ENCODE peak calls at places on chromosomes 6 and 20, in ten cellular contexts. M is uterus, C is tibial nerve, W is sigmoid colon, K is adrenal gland, E is HCT116, Y is spleen, X is IMR-90, J is GM12878, F is ovary. P is an unnamed sample.

GRCh38 chr6:7540595-7540994 is 876 bp upstream of the DSP start:
- DNase-seq in M (no peak), C (no peak), W (no peak), K (no peak), E (no peak), Y (no peak), X (no peak), J (no peak), F (no peak), P (no peak)

GRCh38 chr20:20391766-20392165 is 23.9 kb downstream of the INSM1 start:
- DNase-seq in M (no peak), C (no peak), W (no peak), K (no peak), E (no peak), Y (no peak), X (no peak), J (no peak), F (no peak), P (no peak)

GRCh38 chr6:113560908-113561307 is 296.2 kb upstream of the MARCKS start:
- DNase-seq in M (no peak), C (no peak), W (no peak), K (no peak), E (peak), Y (no peak), X (peak), J (no peak), F (no peak), P (no peak)

GRCh38 chr6:107488875-107489635 is 862 bp upstream of the SOBP start:
- DNase-seq in M (peak), C (peak), W (peak), K (peak), E (no peak), Y (peak), X (peak), J (no peak), F (peak), P (peak)

GRCh38 chr6:9502991-9503761 is 911.7 kb downstream of the TFAP2A start:
- DNase-seq in M (no peak), C (no peak), W (no peak), K (no peak), E (no peak), Y (no peak), X (peak), J (no peak), F (no peak), P (no peak)

GRCh38 chr20:48186447-48186846 is 401.2 kb upstream of the SULF2 start:
- DNase-seq in M (no peak), C (no peak), W (no peak), K (no peak), E (no peak), Y (no peak), X (peak), J (no peak), F (no peak), P (no peak)

GRCh38 chr6:142885182-142885867 is 59.7 kb downstream of the HIVEP2 start:
- DNase-seq in M (peak), C (no peak), W (no peak), K (peak), E (peak), Y (no peak), X (peak), J (peak), F (peak), P (no peak)

GRCh38 chr20:38604873-38605303 is 3.3 kb downstream of the ARHGAP40 start:
- DNase-seq in M (no peak), C (no peak), W (no peak), K (no peak), E (no peak), Y (no peak), X (peak), J (no peak), F (no peak), P (no peak)

GRCh38 chr6:1110164-1110563 is 201.7 kb upstream of the FOXQ1 start:
- DNase-seq in M (no peak), C (no peak), W (no peak), K (no peak), E (peak), Y (no peak), X (no peak), J (no peak), F (no peak), P (no peak)

GRCh38 chr6:156899532-156899931 is 122.4 kb downstream of the ARID1B start:
- DNase-seq in M (no peak), C (no peak), W (no peak), K (no peak), E (no peak), Y (no peak), X (no peak), J (no peak), F (no peak), P (no peak)

GRCh38 chr6:134647861-134648260 is 302.0 kb downstream of the ALDH8A1 start:
- DNase-seq in M (no peak), C (no peak), W (no peak), K (no peak), E (no peak), Y (no peak), X (peak), J (no peak), F (no peak), P (no peak)

GRCh38 chr6:162058281-162058875 is 669.2 kb downstream of the PRKN start:
- DNase-seq in M (no peak), C (no peak), W (no peak), K (no peak), E (peak), Y (no peak), X (no peak), J (no peak), F (no peak), P (no peak)

GRCh38 chr6:101626264-101626663 is 232.8 kb downstream of the GRIK2 start:
- DNase-seq in M (no peak), C (no peak), W (no peak), K (no peak), E (no peak), Y (peak), X (no peak), J (no peak), F (no peak), P (no peak)

GRCh38 chr6:87887266-87887665 is 160.4 kb upstream of the SPACA1 start:
- DNase-seq in M (no peak), C (no peak), W (no peak), K (no peak), E (no peak), Y (no peak), X (no peak), J (no peak), F (no peak), P (no peak)

GRCh38 chr6:7282097-7282906 is 30.7 kb downstream of the SSR1 start:
- DNase-seq in M (no peak), C (no peak), W (no peak), K (no peak), E (no peak), Y (no peak), X (no peak), J (no peak), F (no peak), P (no peak)

GRCh38 chr6:24385536-24386269 is 17.0 kb upstream of the MRS2 start:
- DNase-seq in M (no peak), C (no peak), W (no peak), K (no peak), E (no peak), Y (no peak), X (no peak), J (no peak), F (no peak), P (no peak)

GRCh38 chr6:116200619-116201249 is 53.1 kb downstream of the TSPYL4 start:
- DNase-seq in M (no peak), C (no peak), W (no peak), K (no peak), E (no peak), Y (no peak), X (peak), J (no peak), F (no peak), P (no peak)

GRCh38 chr6:83613378-83613777 is 95.5 kb downstream of the SNAP91 start:
- DNase-seq in M (no peak), C (no peak), W (no peak), K (no peak), E (no peak), Y (no peak), X (no peak), J (no peak), F (no peak), P (no peak)

GRCh38 chr20:10322073-10323012 is 103.7 kb downstream of the SNAP25 start:
- DNase-seq in M (no peak), C (no peak), W (no peak), K (no peak), E (no peak), Y (no peak), X (no peak), J (no peak), F (no peak), P (no peak)

GRCh38 chr6:166351715-166352285 is 9.5 kb upstream of the SFT2D1 start:
- DNase-seq in M (no peak), C (no peak), W (no peak), K (no peak), E (no peak), Y (no peak), X (no peak), J (peak), F (no peak), P (no peak)

GRCh38 chr6:131914967-131915751 is 36.0 kb downstream of the CCN2 start:
- DNase-seq in M (peak), C (peak), W (peak), K (peak), E (peak), Y (no peak), X (peak), J (peak), F (peak), P (peak)

GRCh38 chr6:32058511-32058963 is 20.3 kb downstream of the CYP21A2 start:
- DNase-seq in M (no peak), C (no peak), W (no peak), K (no peak), E (no peak), Y (no peak), X (no peak), J (no peak), F (no peak), P (no peak)

GRCh38 chr20:52049001-52049731 is 142.4 kb downstream of the ZFP64 start:
- DNase-seq in M (no peak), C (no peak), W (no peak), K (no peak), E (no peak), Y (no peak), X (peak), J (no peak), F (no peak), P (no peak)

GRCh38 chr20:20820104-20820503 is 107.7 kb upstream of the RALGAPA2 start:
- DNase-seq in M (no peak), C (no peak), W (no peak), K (peak), E (peak), Y (no peak), X (no peak), J (no peak), F (no peak), P (no peak)

GRCh38 chr6:113762611-113763010 is 94.5 kb upstream of the MARCKS start:
- DNase-seq in M (no peak), C (no peak), W (no peak), K (no peak), E (no peak), Y (no peak), X (no peak), J (no peak), F (no peak), P (no peak)

GRCh38 chr6:5968817-5969726 is 37.7 kb downstream of the NRN1 start:
- DNase-seq in M (peak), C (no peak), W (no peak), K (peak), E (peak), Y (no peak), X (no peak), J (no peak), F (no peak), P (no peak)

GRCh38 chr6:169253745-169254238 is at the start of gene THBS2:
- DNase-seq in M (peak), C (no peak), W (peak), K (no peak), E (no peak), Y (no peak), X (peak), J (no peak), F (peak), P (no peak)

GRCh38 chr20:49259284-49259683 is 18.6 kb downstream of the ZNFX1 start:
- DNase-seq in M (no peak), C (no peak), W (no peak), K (no peak), E (no peak), Y (no peak), X (no peak), J (no peak), F (no peak), P (no peak)

GRCh38 chr20:47071646-47072185 is 177.1 kb downstream of the EYA2 start:
- DNase-seq in M (no peak), C (no peak), W (no peak), K (no peak), E (no peak), Y (no peak), X (no peak), J (no peak), F (no peak), P (no peak)

GRCh38 chr6:157034433-157035230 is 257.5 kb downstream of the ARID1B start:
- DNase-seq in M (no peak), C (no peak), W (no peak), K (no peak), E (peak), Y (no peak), X (peak), J (no peak), F (no peak), P (peak)

GRCh38 chr20:60206259-60206658 is 248.0 kb downstream of the CDH26 start:
- DNase-seq in M (no peak), C (no peak), W (no peak), K (no peak), E (peak), Y (no peak), X (peak), J (no peak), F (no peak), P (peak)

GRCh38 chr20:906703-907102 is 9.4 kb downstream of the ANGPT4 start:
- DNase-seq in M (no peak), C (peak), W (no peak), K (no peak), E (no peak), Y (peak), X (no peak), J (no peak), F (no peak), P (no peak)

GRCh38 chr6:165031491-165031890 is 277.9 kb downstream of the C6orf118 start:
- DNase-seq in M (no peak), C (no peak), W (no peak), K (no peak), E (no peak), Y (no peak), X (no peak), J (no peak), F (no peak), P (no peak)

DNA sequence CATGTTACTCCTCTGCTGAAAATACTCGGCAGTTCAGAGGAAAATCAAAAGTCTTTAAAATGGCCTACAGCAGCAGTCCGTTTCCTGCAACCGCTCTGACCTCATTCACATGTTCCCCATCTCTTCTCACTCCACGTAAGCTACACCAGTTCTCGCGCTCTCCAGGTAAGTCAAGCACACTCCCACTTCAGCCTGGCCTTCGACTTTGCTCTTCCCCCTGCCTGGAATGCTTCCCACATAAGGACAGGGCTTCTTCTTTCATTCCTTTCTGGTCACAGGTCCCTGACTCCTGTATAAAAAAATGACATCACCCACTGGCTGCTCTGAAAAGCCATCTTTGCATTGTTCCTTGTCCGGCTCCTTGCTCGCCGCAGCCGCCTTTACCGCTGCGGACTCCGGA is 42.7 kb downstream of the MGME1 start:
- DNase-seq in M (no peak), C (no peak), W (no peak), K (no peak), E (no peak), Y (no peak), X (no peak), J (no peak), F (no peak), P (no peak)
- TF ChIP-seq POLR2A in M (no peak), C (no peak), W (no peak), K (no peak), E (no peak), Y (no peak), X (no peak), J (no peak), F (no peak), P (no peak)

GRCh38 chr6:30231067-30231466 is 17.9 kb upstream of the TRIM26 start:
- DNase-seq in M (no peak), C (no peak), W (no peak), K (no peak), E (no peak), Y (no peak), X (no peak), J (no peak), F (no peak), P (no peak)

GRCh38 chr6:30223339-30223738 is 10.1 kb upstream of the TRIM26 start:
- DNase-seq in M (no peak), C (no peak), W (no peak), K (no peak), E (no peak), Y (no peak), X (no peak), J (no peak), F (no peak), P (no peak)

GRCh38 chr6:30227242-30227722 is 14.1 kb upstream of the TRIM26 start:
- DNase-seq in M (no peak), C (no peak), W (no peak), K (no peak), E (no peak), Y (no peak), X (no peak), J (no peak), F (no peak), P (no peak)

DNA sequence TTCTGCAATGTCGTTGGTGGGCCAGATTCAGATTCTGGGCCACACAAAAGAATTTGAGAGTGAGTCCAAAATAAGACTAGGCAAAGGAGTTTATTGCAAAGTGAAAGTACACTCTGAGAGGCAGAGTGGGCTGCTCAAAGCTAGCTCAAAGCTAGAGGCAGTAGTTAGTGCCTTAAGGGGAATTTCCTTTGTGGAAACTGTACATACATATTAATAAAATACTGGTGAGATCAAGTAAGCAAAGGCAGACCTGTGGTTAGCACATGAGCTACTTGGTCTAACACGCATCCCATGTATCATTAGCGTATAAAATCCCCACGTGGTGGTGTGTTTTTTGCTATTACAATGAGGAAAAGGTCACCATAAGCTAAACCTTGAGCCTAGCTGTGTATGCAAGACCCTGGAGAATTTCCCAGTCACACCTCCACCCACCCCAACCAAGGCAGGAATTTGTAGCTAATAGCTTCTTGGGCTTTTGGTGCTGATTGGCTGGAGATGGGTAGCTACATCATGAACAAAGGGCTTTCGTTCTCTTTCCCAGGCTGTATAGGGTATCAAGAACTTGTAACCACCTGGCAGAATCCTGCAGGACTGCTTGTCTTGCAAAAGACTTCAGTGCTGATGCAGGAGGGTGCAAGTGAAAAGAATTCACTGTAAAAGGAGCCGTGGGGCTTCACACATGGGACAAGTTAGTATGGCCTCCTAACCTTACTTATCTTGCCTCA is 14.7 kb upstream of the TRIM26 start:
- DNase-seq in M (no peak), C (no peak), W (no peak), K (no peak), E (no peak), Y (no peak), X (no peak), J (peak), F (no peak), P (no peak)
- TF ChIP-seq POLR2A in M (no peak), C (no peak), W (no peak), K (no peak), E (no peak), Y (no peak), X (no peak), J (no peak), F (no peak), P (no peak)

GRCh38 chr6:63236398-63236817 is 25.1 kb downstream of the FKBP1C start:
- DNase-seq in M (no peak), C (no peak), W (no peak), K (no peak), E (no peak), Y (no peak), X (no peak), J (peak), F (no peak), P (no peak)
- TF ChIP-seq POLR2A in M (no peak), C (no peak), W (no peak), K (no peak), E (no peak), Y (no peak), X (no peak), J (no peak), F (no peak), P (no peak)

DNA sequence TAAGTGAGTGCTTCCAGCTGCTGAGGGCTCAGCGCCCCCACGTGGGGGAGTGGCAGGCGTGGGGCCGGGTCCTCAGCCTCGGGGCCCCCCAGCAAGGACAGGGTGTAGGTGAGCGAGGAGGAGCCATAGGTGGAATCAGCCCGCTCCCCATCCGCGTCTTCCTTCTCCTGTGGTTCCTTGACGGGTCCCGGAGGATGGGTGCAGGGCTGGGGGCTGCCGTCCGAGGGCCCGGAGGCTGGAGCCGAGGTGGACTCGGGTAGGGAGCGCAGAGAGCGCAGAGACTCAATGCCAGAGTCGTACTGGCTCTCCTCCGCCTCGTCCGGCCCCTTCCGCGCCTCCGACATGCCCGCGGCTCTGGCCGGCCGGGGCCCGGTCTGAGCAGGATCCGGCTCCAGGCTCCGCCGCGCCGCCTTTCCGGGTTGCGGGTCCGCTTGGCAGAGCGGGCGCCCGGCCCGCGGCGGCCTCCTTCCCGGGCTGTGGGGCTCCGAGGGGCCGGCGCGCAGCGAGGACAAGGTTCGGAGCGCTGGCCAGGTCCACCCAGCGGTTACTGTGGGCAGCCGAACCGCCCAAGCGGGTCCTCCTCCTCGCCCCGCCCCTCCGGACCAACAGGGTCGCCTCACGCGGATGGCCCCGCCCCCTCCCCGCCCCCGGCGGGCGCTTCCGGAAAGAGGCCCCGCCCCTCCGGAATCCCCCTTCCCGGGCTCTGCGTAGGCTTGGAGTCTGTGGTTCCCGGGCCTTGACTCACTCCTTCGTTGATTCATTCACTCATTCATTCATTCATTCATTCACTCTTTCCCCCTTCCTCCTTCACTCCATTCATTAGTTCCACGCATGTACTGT is at the start of gene NFKBIE:
- DNase-seq in M (peak), C (peak), W (peak), K (peak), E (peak), Y (peak), X (peak), J (no peak), F (peak), P (peak)
- TF ChIP-seq POLR2A in M (peak), C (peak), W (no peak), K (peak), E (peak), Y (no peak), X (peak), J (no peak), F (peak), P (peak)

GRCh38 chr20:50389437-50389807 is 120.8 kb upstream of the PTPN1 start:
- DNase-seq in M (no peak), C (no peak), W (no peak), K (peak), E (no peak), Y (no peak), X (no peak), J (no peak), F (no peak), P (peak)
- TF ChIP-seq POLR2A in M (no peak), C (no peak), W (no peak), K (no peak), E (no peak), Y (no peak), X (no peak), J (no peak), F (no peak), P (no peak)

P was measured in erythroblast.